ENCODE peak calls at places on chromosomes 1 and 21, in ten cellular contexts. E is RPMI7951; N is GM04503; T is activated CD8-positive, alpha-beta T cell treated with anti-CD3 and anti-CD28 coated beads for 36 hours; B is Right ventricle myocardium superior; J is SW 1271; R is GM12878; X is HS-5; H is Ammon's horn; S is progenitor cell of endocrine pancreas. G is an unnamed sample.

GRCh38 chr1:64087768-64088167 is 115.7 kb upstream of the UBE2U start:
- DNase-seq in E (peak; percentile 83), N (no peak), T (no peak), B (no peak), J (no peak), R (no peak), X (no peak), H (no peak), S (no peak), G (no peak)

GRCh38 chr1:204191481-204191880 is 4.8 kb downstream of the KISS1 start:
- DNase-seq in E (no peak), N (no peak), T (no peak), B (no peak), J (no peak), R (no peak), X (no peak), H (peak; percentile 72), S (no peak), G (no peak)

GRCh38 chr1:227281371-227281770 is 36.9 kb downstream of the CDC42BPA start:
- DNase-seq in E (no peak), N (no peak), T (no peak), B (no peak), J (no peak), R (no peak), X (no peak), H (no peak), S (no peak), G (no peak)

GRCh38 chr1:37622131-37622530 is 12.6 kb downstream of the RSPO1 start:
- DNase-seq in E (no peak), N (no peak), T (peak; percentile 13), B (no peak), J (no peak), R (no peak), X (no peak), H (no peak), S (no peak), G (no peak)

GRCh38 chr1:15262003-15262377 is 15.0 kb downstream of the FHAD1 start:
- DNase-seq in E (no peak), N (no peak), T (no peak), B (no peak), J (no peak), R (no peak), X (no peak), H (no peak), S (no peak), G (no peak)

GRCh38 chr1:94514095-94514727 is 27.3 kb downstream of the F3 start:
- DNase-seq in E (peak; percentile 40), N (no peak), T (peak; percentile 24), B (no peak), J (no peak), R (no peak), X (no peak), H (peak; percentile 57), S (peak; percentile 18), G (no peak)

GRCh38 chr1:201250326-201251011 is 32.8 kb upstream of the PKP1 start:
- DNase-seq in E (no peak), N (no peak), T (no peak), B (no peak), J (no peak), R (no peak), X (no peak), H (no peak), S (no peak), G (no peak)

GRCh38 chr1:40768146-40768990 is 15.2 kb upstream of the KCNQ4 start:
- DNase-seq in E (no peak), N (no peak), T (no peak), B (no peak), J (no peak), R (no peak), X (no peak), H (no peak), S (no peak), G (no peak)

GRCh38 chr21:34004984-34005383 is 68.4 kb upstream of the MRPS6 start:
- DNase-seq in E (no peak), N (no peak), T (no peak), B (peak; percentile 54), J (no peak), R (no peak), X (no peak), H (no peak), S (no peak), G (peak; percentile 54)

GRCh38 chr1:45373573-45373972 is 33.3 kb upstream of the MUTYH start:
- DNase-seq in E (no peak), N (no peak), T (no peak), B (no peak), J (no peak), R (no peak), X (no peak), H (no peak), S (no peak), G (no peak)

GRCh38 chr1:161160763-161161162 is 1.5 kb downstream of the USP21 start:
- DNase-seq in E (no peak), N (no peak), T (no peak), B (no peak), J (no peak), R (no peak), X (no peak), H (no peak), S (no peak), G (no peak)

GRCh38 chr1:218473527-218473926 is 128.4 kb downstream of the TGFB2 start:
- DNase-seq in E (peak; percentile 76), N (no peak), T (peak; percentile 29), B (no peak), J (no peak), R (no peak), X (no peak), H (no peak), S (no peak), G (no peak)

GRCh38 chr1:69991644-69992043 is 213.7 kb downstream of the LRRC40 start:
- DNase-seq in E (no peak), N (no peak), T (no peak), B (no peak), J (no peak), R (no peak), X (no peak), H (no peak), S (no peak), G (no peak)

GRCh38 chr1:228343211-228343661 is 63.4 kb downstream of the TRIM11 start:
- DNase-seq in E (no peak), N (no peak), T (no peak), B (peak; percentile 26), J (no peak), R (no peak), X (no peak), H (no peak), S (no peak), G (peak; percentile 17)

GRCh38 chr1:27331922-27332321 is 9.9 kb upstream of the SYTL1 start:
- DNase-seq in E (no peak), N (no peak), T (no peak), B (no peak), J (no peak), R (no peak), X (no peak), H (no peak), S (no peak), G (peak; percentile 43)

GRCh38 chr1:40663324-40664166 is 1.9 kb downstream of the RIMS3 start:
- DNase-seq in E (no peak), N (no peak), T (no peak), B (no peak), J (no peak), R (no peak), X (no peak), H (no peak), S (no peak), G (no peak)

G was measured in left ventricle myocardium superior.